ENCODE peak calls at places on chromosomes 2 and 18, in nine cellular contexts. F is psoas muscle, U is A549, Z is SK-N-SH, O is GM23248, A is RWPE2, I is GM23338, C is foreskin keratinocyte, S is iPS DF 6.9. K is an unnamed sample.
A peak's percentile ranks its signal among the peaks of the same experiment; 100 is the strongest.

GRCh38 chr2:238106698-238107524 is 6.8 kb downstream of the ESPNL start:
- DNase-seq in Z (peak; percentile 50), S (no peak), A (peak; percentile 51), C (no peak), O (no peak), I (peak; percentile 76), U (no peak), F (peak; percentile 10), K (no peak)

GRCh38 chr2:67729474-67729873 is 332.3 kb downstream of the ETAA1 start:
- DNase-seq in I (no peak), S (no peak), O (no peak), Z (no peak), F (no peak), U (no peak), C (no peak), A (no peak), K (no peak)

GRCh38 chr2:178417916-178418315 is 33.1 kb downstream of the PRKRA start:
- DNase-seq in Z (no peak), U (no peak), S (no peak), I (no peak), O (no peak), A (no peak), C (no peak), F (no peak), K (no peak)

GRCh38 chr18:21391074-21391673 is 149.1 kb downstream of the GREB1L start:
- DNase-seq in F (no peak), A (peak; percentile 62), Z (no peak), U (peak; percentile 4), S (no peak), I (no peak), C (peak; percentile 99), O (peak; percentile 85), K (peak; percentile 79)

GRCh38 chr2:4585057-4585635 is 881.8 kb downstream of the DCDC2C start:
- DNase-seq in Z (no peak), S (no peak), O (no peak), A (no peak), U (no peak), I (no peak), F (no peak), C (no peak), K (no peak)

GRCh38 chr18:9984025-9984424 is 70.2 kb downstream of the VAPA start:
- DNase-seq in S (no peak), F (no peak), U (no peak), A (no peak), Z (no peak), I (no peak), O (no peak), C (no peak), K (no peak)

GRCh38 chr18:473687-474265 is 26.7 kb downstream of the COLEC12 start:
- DNase-seq in C (no peak), S (no peak), I (no peak), O (peak; percentile 41), Z (no peak), A (no peak), F (no peak), U (no peak), K (no peak)

GRCh38 chr2:183078163-183078466 is 432 bp upstream of the DUSP19 start:
- DNase-seq in U (peak; percentile 45), A (no peak), C (no peak), S (peak; percentile 35), O (no peak), F (no peak), Z (peak; percentile 76), I (peak; percentile 84), K (no peak)

GRCh38 chr2:135960598-135961551 is 24.6 kb downstream of the DARS1 start:
- DNase-seq in C (no peak), F (no peak), O (peak; percentile 23), Z (peak; percentile 33), A (no peak), U (no peak), S (peak; percentile 11), I (peak; percentile 57), K (no peak)

DNA sequence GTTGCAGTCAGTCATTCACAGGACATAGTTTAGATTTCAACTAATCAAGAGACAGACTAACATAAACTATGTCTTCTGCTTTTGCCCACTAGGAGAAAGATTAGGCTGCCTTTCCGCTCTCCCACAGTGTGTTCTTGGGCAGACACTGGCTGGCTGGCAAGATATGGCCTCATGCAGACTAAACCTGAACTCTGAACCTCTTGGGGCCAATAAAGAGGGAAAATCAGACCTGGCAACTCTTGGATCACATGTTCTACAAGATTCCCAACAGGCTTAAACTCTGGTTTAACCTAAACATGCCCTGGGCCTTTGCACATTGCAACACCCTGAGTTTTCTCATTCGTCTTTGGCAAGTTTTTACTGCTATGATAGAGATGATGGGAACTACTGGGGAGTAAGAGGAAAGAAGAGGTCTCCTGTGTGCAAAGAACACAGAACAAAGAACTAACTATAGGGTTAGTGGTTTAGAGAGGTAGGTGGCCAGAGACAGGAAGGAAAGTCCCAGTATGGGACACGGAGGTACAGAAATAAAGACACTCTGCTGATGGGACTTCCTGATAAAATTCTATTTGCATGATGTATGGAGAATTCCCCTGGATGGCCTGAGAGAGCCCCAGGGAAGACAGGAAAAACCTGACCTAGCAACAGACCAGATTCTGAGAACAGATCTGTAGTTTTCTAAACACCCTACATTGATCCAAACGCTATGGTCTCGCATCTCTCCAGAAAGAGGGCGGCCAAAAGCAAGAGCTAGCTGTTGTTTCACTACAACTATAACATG is 2.0 kb upstream of the ATRAID start:
- DNase-seq in I (no peak), U (no peak), C (no peak), A (no peak), F (no peak), O (no peak), Z (no peak), S (no peak), K (no peak)
- H3K27ac ChIP-seq in I (peak overlapping the region; percentile 59), U (no peak overlapping the region), C (no peak overlapping the region), A (no peak overlapping the region), F (no peak overlapping the region), O (no peak overlapping the region), Z (no peak overlapping the region), S (no peak overlapping the region), K (no peak overlapping the region)

DNA sequence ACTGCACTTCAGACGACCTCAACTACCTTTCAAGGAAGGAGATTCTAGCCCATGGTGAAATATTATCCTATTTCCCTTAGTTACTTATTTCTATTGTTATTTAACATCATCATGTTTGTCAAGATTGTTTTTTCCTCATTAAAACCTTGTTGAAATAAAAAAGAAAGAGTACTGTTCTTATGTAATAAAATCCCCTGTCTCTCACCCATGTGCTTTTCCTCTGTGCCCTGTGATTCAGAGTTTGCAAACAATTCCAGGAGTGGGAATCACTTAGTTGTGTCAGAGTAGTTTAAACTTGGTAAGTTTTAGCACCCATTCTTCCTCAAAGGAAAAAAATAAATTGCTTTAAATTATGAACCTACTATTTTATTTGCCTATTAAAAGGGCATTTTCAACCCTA is 43.5 kb downstream of the ERBB4 start:
- DNase-seq in Z (no peak), C (no peak), O (peak; percentile 42), F (no peak), I (no peak), S (no peak), U (no peak), A (no peak), K (no peak)
- H3K27ac ChIP-seq in Z (no peak overlapping the region), C (no peak overlapping the region), O (peak overlapping the region; percentile 13), F (no peak overlapping the region), I (no peak overlapping the region), S (no peak overlapping the region), U (no peak overlapping the region), A (peak overlapping the region; percentile 19), K (no peak overlapping the region)

DNA sequence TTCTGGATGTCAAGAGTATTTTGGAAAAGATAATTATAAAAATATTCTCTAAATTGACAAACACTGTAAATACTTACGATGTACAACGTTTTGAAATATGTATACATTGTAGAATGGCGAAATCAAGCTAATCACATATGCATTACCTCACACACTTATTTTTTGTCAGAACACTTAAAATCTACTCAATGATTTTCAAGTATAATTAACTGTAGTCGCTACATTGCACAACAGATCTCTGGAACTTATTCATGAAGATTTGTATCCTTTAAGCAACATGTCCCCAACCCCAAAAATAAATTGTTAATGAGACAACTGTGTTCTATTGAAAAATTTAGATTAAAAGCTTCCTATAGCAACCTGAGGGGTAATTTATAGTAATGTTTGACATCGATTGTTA is 59.8 kb downstream of the C2orf74 start:
- DNase-seq in F (no peak), Z (no peak), C (no peak), O (no peak), S (no peak), U (no peak), A (no peak), I (no peak), K (no peak)
- H3K27ac ChIP-seq in F (no peak overlapping the region), Z (no peak overlapping the region), C (no peak overlapping the region), O (no peak overlapping the region), S (no peak overlapping the region), U (no peak overlapping the region), A (no peak overlapping the region), I (peak overlapping the region; percentile 29), K (no peak overlapping the region)

GRCh38 chr18:36758001-36758400 is 70.8 kb downstream of the TPGS2 start:
- DNase-seq in Z (no peak), A (no peak), F (no peak), C (no peak), I (no peak), U (no peak), S (no peak), O (peak; percentile 37), K (no peak)

GRCh38 chr18:36756262-36756661 is 72.5 kb downstream of the TPGS2 start:
- DNase-seq in S (no peak), F (no peak), I (no peak), A (no peak), O (peak; percentile 67), C (peak; percentile 46), Z (no peak), U (no peak), K (no peak)

GRCh38 chr18:36758623-36759022 is 70.2 kb downstream of the TPGS2 start:
- DNase-seq in S (no peak), Z (no peak), C (no peak), U (no peak), A (no peak), I (no peak), O (no peak), F (no peak), K (no peak)

GRCh38 chr18:36757081-36757480 is 71.7 kb downstream of the TPGS2 start:
- DNase-seq in U (peak; percentile 56), A (no peak), Z (peak; percentile 76), F (no peak), C (no peak), S (peak; percentile 13), O (peak; percentile 87), I (peak; percentile 84), K (peak; percentile 53)

DNA sequence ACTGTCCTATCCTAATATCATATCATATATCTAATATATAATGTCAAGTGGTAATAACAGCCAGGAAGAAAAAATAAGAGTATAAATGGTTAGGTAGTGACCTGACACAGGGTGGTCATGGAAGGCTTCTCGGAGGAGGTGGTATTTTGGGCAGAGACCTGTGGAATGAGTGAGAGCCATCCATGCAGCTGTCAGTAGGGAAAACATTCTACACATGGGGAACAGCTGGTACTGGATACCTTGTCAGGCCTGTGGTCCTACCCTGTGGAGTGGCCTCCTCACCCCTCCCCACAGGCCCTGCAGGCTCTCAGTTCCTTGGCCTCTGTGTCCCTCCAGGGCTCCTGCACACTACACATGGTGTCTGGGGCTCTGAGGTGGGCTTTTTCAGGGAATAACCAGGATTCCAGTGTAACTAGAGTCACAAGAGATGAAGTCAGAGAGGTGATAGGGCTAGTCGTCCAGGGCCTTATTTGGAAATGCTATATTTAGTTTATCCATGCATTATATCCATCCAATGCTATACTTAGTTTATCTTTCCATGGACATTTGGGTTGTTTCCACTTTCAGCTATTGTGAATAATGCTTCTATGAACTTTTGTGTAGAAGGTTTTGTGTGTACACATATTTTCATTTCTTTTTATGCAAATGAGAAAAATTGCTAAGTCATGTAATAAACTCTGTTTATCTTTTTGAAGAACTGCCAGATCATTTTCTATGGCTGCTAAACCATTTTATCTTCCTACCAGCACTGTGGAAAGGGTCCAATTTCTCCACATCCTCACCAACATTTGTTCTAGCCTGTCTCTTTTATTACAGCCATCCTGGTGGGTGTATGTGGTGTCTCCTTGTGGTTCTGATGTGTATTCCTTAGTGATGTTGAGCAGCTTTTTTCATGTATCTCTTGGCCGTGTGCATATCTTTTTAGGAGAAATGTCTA is 75.6 kb downstream of the TPGS2 start:
- DNase-seq in U (no peak), Z (no peak), F (no peak), O (no peak), S (no peak), C (no peak), I (no peak), A (no peak), K (no peak)
- H3K27ac ChIP-seq in U (no peak overlapping the region), Z (no peak overlapping the region), F (no peak overlapping the region), O (no peak overlapping the region), S (no peak overlapping the region), C (no peak overlapping the region), I (no peak overlapping the region), A (no peak overlapping the region), K (no peak overlapping the region)

K was measured in RWPE1.